ENCODE peak calls at places on chromosomes 4 and X, in eight cellular contexts. One of them, this sample, is unnamed.

GRCh38 chr4:173524218-173525117 is 5.6 kb downstream of the HAND2 start:
- DNase-seq in effector memory CD8-positive, alpha-beta T cell: no peak
- DNase-seq in activated CD4-positive, alpha-beta T cell treated with anti-CD3 and anti-CD28 coated beads for 48 hours: no peak
- DNase-seq in GDM1: no peak
- DNase-seq in CD8-positive, alpha-beta memory T cell: no peak
- DNase-seq in NCI-H748 treated with DMSO at 0.1 percent for 48 hours: no peak
- DNase-seq in stromal cell of bone marrow: no peak
- DNase-seq in NCI-H1092 treated with DMSO at 0.1 percent for 48 hours: no peak
- DNase-seq in this sample: no peak

GRCh38 chrX:1719270-1719669 is 104.4 kb downstream of the ASMT start:
- DNase-seq in effector memory CD8-positive, alpha-beta T cell: no peak
- DNase-seq in activated CD4-positive, alpha-beta T cell treated with anti-CD3 and anti-CD28 coated beads for 48 hours: no peak
- DNase-seq in GDM1: no peak
- DNase-seq in CD8-positive, alpha-beta memory T cell: no peak
- DNase-seq in NCI-H748 treated with DMSO at 0.1 percent for 48 hours: no peak
- DNase-seq in stromal cell of bone marrow: no peak
- DNase-seq in NCI-H1092 treated with DMSO at 0.1 percent for 48 hours: no peak
- DNase-seq in this sample: no peak

GRCh38 chr4:72319596-72319995 is 249.4 kb downstream of the ADAMTS3 start:
- DNase-seq in effector memory CD8-positive, alpha-beta T cell: no peak
- DNase-seq in activated CD4-positive, alpha-beta T cell treated with anti-CD3 and anti-CD28 coated beads for 48 hours: no peak
- DNase-seq in GDM1: peak
- DNase-seq in CD8-positive, alpha-beta memory T cell: no peak
- DNase-seq in NCI-H748 treated with DMSO at 0.1 percent for 48 hours: no peak
- DNase-seq in stromal cell of bone marrow: peak
- DNase-seq in NCI-H1092 treated with DMSO at 0.1 percent for 48 hours: no peak
- DNase-seq in this sample: no peak

GRCh38 chrX:80648023-80648422 is 161.7 kb downstream of the BRWD3 start:
- DNase-seq in effector memory CD8-positive, alpha-beta T cell: no peak
- DNase-seq in activated CD4-positive, alpha-beta T cell treated with anti-CD3 and anti-CD28 coated beads for 48 hours: no peak
- DNase-seq in GDM1: no peak
- DNase-seq in CD8-positive, alpha-beta memory T cell: no peak
- DNase-seq in NCI-H748 treated with DMSO at 0.1 percent for 48 hours: no peak
- DNase-seq in stromal cell of bone marrow: no peak
- DNase-seq in NCI-H1092 treated with DMSO at 0.1 percent for 48 hours: no peak
- DNase-seq in this sample: no peak

GRCh38 chr4:140243345-140243753 is 89.4 kb upstream of the MAML3 start:
- DNase-seq in effector memory CD8-positive, alpha-beta T cell: no peak
- DNase-seq in activated CD4-positive, alpha-beta T cell treated with anti-CD3 and anti-CD28 coated beads for 48 hours: no peak
- DNase-seq in GDM1: peak
- DNase-seq in CD8-positive, alpha-beta memory T cell: no peak
- DNase-seq in NCI-H748 treated with DMSO at 0.1 percent for 48 hours: peak
- DNase-seq in stromal cell of bone marrow: no peak
- DNase-seq in NCI-H1092 treated with DMSO at 0.1 percent for 48 hours: peak
- DNase-seq in this sample: peak

GRCh38 chrX:43456056-43456455 is 200.0 kb upstream of the MAOA start:
- DNase-seq in effector memory CD8-positive, alpha-beta T cell: no peak
- DNase-seq in activated CD4-positive, alpha-beta T cell treated with anti-CD3 and anti-CD28 coated beads for 48 hours: no peak
- DNase-seq in GDM1: no peak
- DNase-seq in CD8-positive, alpha-beta memory T cell: no peak
- DNase-seq in NCI-H748 treated with DMSO at 0.1 percent for 48 hours: no peak
- DNase-seq in stromal cell of bone marrow: no peak
- DNase-seq in NCI-H1092 treated with DMSO at 0.1 percent for 48 hours: no peak
- DNase-seq in this sample: no peak

GRCh38 chr4:22071749-22072148 is 123.2 kb upstream of the KCNIP4 start:
- DNase-seq in effector memory CD8-positive, alpha-beta T cell: no peak
- DNase-seq in activated CD4-positive, alpha-beta T cell treated with anti-CD3 and anti-CD28 coated beads for 48 hours: no peak
- DNase-seq in GDM1: no peak
- DNase-seq in CD8-positive, alpha-beta memory T cell: no peak
- DNase-seq in NCI-H748 treated with DMSO at 0.1 percent for 48 hours: no peak
- DNase-seq in stromal cell of bone marrow: peak
- DNase-seq in NCI-H1092 treated with DMSO at 0.1 percent for 48 hours: no peak
- DNase-seq in this sample: no peak

GRCh38 chr4:176302283-176303275 is 17.2 kb upstream of the SPCS3 start:
- DNase-seq in effector memory CD8-positive, alpha-beta T cell: no peak
- DNase-seq in activated CD4-positive, alpha-beta T cell treated with anti-CD3 and anti-CD28 coated beads for 48 hours: no peak
- DNase-seq in GDM1: no peak
- DNase-seq in CD8-positive, alpha-beta memory T cell: no peak
- DNase-seq in NCI-H748 treated with DMSO at 0.1 percent for 48 hours: no peak
- DNase-seq in stromal cell of bone marrow: no peak
- DNase-seq in NCI-H1092 treated with DMSO at 0.1 percent for 48 hours: no peak
- DNase-seq in this sample: no peak

GRCh38 chr4:11773798-11774197 is 345.1 kb upstream of the HS3ST1 start:
- DNase-seq in effector memory CD8-positive, alpha-beta T cell: no peak
- DNase-seq in activated CD4-positive, alpha-beta T cell treated with anti-CD3 and anti-CD28 coated beads for 48 hours: no peak
- DNase-seq in GDM1: no peak
- DNase-seq in CD8-positive, alpha-beta memory T cell: no peak
- DNase-seq in NCI-H748 treated with DMSO at 0.1 percent for 48 hours: no peak
- DNase-seq in stromal cell of bone marrow: no peak
- DNase-seq in NCI-H1092 treated with DMSO at 0.1 percent for 48 hours: no peak
- DNase-seq in this sample: no peak

GRCh38 chr4:168981460-168981859 is 28.6 kb downstream of the CBR4 start:
- DNase-seq in effector memory CD8-positive, alpha-beta T cell: no peak
- DNase-seq in activated CD4-positive, alpha-beta T cell treated with anti-CD3 and anti-CD28 coated beads for 48 hours: no peak
- DNase-seq in GDM1: no peak
- DNase-seq in CD8-positive, alpha-beta memory T cell: no peak
- DNase-seq in NCI-H748 treated with DMSO at 0.1 percent for 48 hours: no peak
- DNase-seq in stromal cell of bone marrow: no peak
- DNase-seq in NCI-H1092 treated with DMSO at 0.1 percent for 48 hours: no peak
- DNase-seq in this sample: no peak

GRCh38 chr4:93289241-93289640 is 539.3 kb upstream of the ATOH1 start:
- DNase-seq in effector memory CD8-positive, alpha-beta T cell: no peak
- DNase-seq in activated CD4-positive, alpha-beta T cell treated with anti-CD3 and anti-CD28 coated beads for 48 hours: no peak
- DNase-seq in GDM1: no peak
- DNase-seq in CD8-positive, alpha-beta memory T cell: no peak
- DNase-seq in NCI-H748 treated with DMSO at 0.1 percent for 48 hours: no peak
- DNase-seq in stromal cell of bone marrow: no peak
- DNase-seq in NCI-H1092 treated with DMSO at 0.1 percent for 48 hours: no peak
- DNase-seq in this sample: no peak

GRCh38 chr4:26001413-26001812 is 87.4 kb downstream of the SMIM20 start:
- DNase-seq in effector memory CD8-positive, alpha-beta T cell: no peak
- DNase-seq in activated CD4-positive, alpha-beta T cell treated with anti-CD3 and anti-CD28 coated beads for 48 hours: no peak
- DNase-seq in GDM1: no peak
- DNase-seq in CD8-positive, alpha-beta memory T cell: no peak
- DNase-seq in NCI-H748 treated with DMSO at 0.1 percent for 48 hours: no peak
- DNase-seq in stromal cell of bone marrow: no peak
- DNase-seq in NCI-H1092 treated with DMSO at 0.1 percent for 48 hours: no peak
- DNase-seq in this sample: no peak

GRCh38 chrX:20231598-20231997 is 35.1 kb downstream of the RPS6KA3 start:
- DNase-seq in effector memory CD8-positive, alpha-beta T cell: no peak
- DNase-seq in activated CD4-positive, alpha-beta T cell treated with anti-CD3 and anti-CD28 coated beads for 48 hours: no peak
- DNase-seq in GDM1: no peak
- DNase-seq in CD8-positive, alpha-beta memory T cell: no peak
- DNase-seq in NCI-H748 treated with DMSO at 0.1 percent for 48 hours: no peak
- DNase-seq in stromal cell of bone marrow: no peak
- DNase-seq in NCI-H1092 treated with DMSO at 0.1 percent for 48 hours: no peak
- DNase-seq in this sample: no peak

GRCh38 chr4:1967512-1968149 is 41.1 kb downstream of the NELFA start:
- DNase-seq in effector memory CD8-positive, alpha-beta T cell: no peak
- DNase-seq in activated CD4-positive, alpha-beta T cell treated with anti-CD3 and anti-CD28 coated beads for 48 hours: no peak
- DNase-seq in GDM1: no peak
- DNase-seq in CD8-positive, alpha-beta memory T cell: no peak
- DNase-seq in NCI-H748 treated with DMSO at 0.1 percent for 48 hours: no peak
- DNase-seq in stromal cell of bone marrow: no peak
- DNase-seq in NCI-H1092 treated with DMSO at 0.1 percent for 48 hours: no peak
- DNase-seq in this sample: no peak

GRCh38 chrX:72123471-72124185 is 8.1 kb downstream of the RTL5 start:
- DNase-seq in effector memory CD8-positive, alpha-beta T cell: no peak
- DNase-seq in activated CD4-positive, alpha-beta T cell treated with anti-CD3 and anti-CD28 coated beads for 48 hours: no peak
- DNase-seq in GDM1: peak
- DNase-seq in CD8-positive, alpha-beta memory T cell: no peak
- DNase-seq in NCI-H748 treated with DMSO at 0.1 percent for 48 hours: no peak
- DNase-seq in stromal cell of bone marrow: no peak
- DNase-seq in NCI-H1092 treated with DMSO at 0.1 percent for 48 hours: no peak
- DNase-seq in this sample: peak

GRCh38 chr4:185017964-185018772 is at the start of gene HELT:
- DNase-seq in effector memory CD8-positive, alpha-beta T cell: no peak
- DNase-seq in activated CD4-positive, alpha-beta T cell treated with anti-CD3 and anti-CD28 coated beads for 48 hours: no peak
- DNase-seq in GDM1: no peak
- DNase-seq in CD8-positive, alpha-beta memory T cell: no peak
- DNase-seq in NCI-H748 treated with DMSO at 0.1 percent for 48 hours: no peak
- DNase-seq in stromal cell of bone marrow: no peak
- DNase-seq in NCI-H1092 treated with DMSO at 0.1 percent for 48 hours: no peak
- DNase-seq in this sample: no peak

This sample was measured in immature natural killer cell.